ENCODE peak calls at places on chromosomes 6 and 20, in six cellular contexts. X is colonic mucosa, N is dorsolateral prefrontal cortex, I is IMR-90, H is kidney epithelial cell, C is ovary. A is an unnamed sample.
A peak's percentile ranks its signal among the peaks of the same experiment; 100 is the strongest.

GRCh38 chr6:32685603-32686002 is 19.1 kb upstream of the HLA-DQB1 start:
- DNase-seq in H (no peak), C (no peak), X (no peak), I (peak; percentile 39), N (no peak), A (no peak)

GRCh38 chr6:4102687-4103244 is 23.8 kb upstream of the FAM217A start:
- DNase-seq in N (no peak), C (no peak), H (no peak), X (peak; percentile 49), I (no peak), A (peak; percentile 43)

GRCh38 chr6:74455786-74456185 is 750.1 kb downstream of the COL12A1 start:
- DNase-seq in C (no peak), I (no peak), X (no peak), H (no peak), N (no peak), A (no peak)

GRCh38 chr6:32095338-32096086 is 13.6 kb downstream of the TNXB start:
- DNase-seq in N (no peak), I (no peak), C (no peak), H (no peak), X (no peak), A (no peak)

GRCh38 chr6:169022079-169022478 is 231.6 kb downstream of the THBS2 start:
- DNase-seq in I (no peak), X (no peak), H (no peak), N (no peak), C (no peak), A (no peak)

GRCh38 chr20:25083141-25083772 is 1.3 kb upstream of the VSX1 start:
- DNase-seq in N (no peak), H (no peak), C (no peak), I (no peak), X (no peak), A (no peak)

GRCh38 chr6:4459032-4459431 is 317.2 kb upstream of the CDYL start:
- DNase-seq in N (no peak), H (peak; percentile 52), C (no peak), X (no peak), I (peak; percentile 94), A (peak; percentile 46)

GRCh38 chr20:47568019-47568418 is 66.3 kb downstream of the NCOA3 start:
- DNase-seq in X (peak; percentile 57), I (peak; percentile 90), H (peak; percentile 51), C (no peak), N (no peak), A (peak; percentile 68)

GRCh38 chr6:133724726-133725125 is 164.2 kb upstream of the TCF21 start:
- DNase-seq in X (no peak), C (no peak), H (no peak), N (no peak), I (peak; percentile 69), A (no peak)

GRCh38 chr20:56373942-56374341 is 15.2 kb downstream of the FAM210B start:
- DNase-seq in H (peak; percentile 73), X (no peak), C (no peak), N (no peak), I (peak; percentile 98), A (peak; percentile 75)

GRCh38 chr6:105886812-105887513 is 199.2 kb upstream of the PRDM1 start:
- DNase-seq in X (no peak), C (no peak), N (no peak), H (no peak), I (no peak), A (no peak)

GRCh38 chr20:46701556-46701955 is 7.9 kb upstream of the SLC2A10 start:
- DNase-seq in H (no peak), X (no peak), N (no peak), I (no peak), C (no peak), A (no peak)

GRCh38 chr6:39685486-39685826 is 39.8 kb downstream of the KIF6 start:
- DNase-seq in H (no peak), X (no peak), C (no peak), N (no peak), I (no peak), A (no peak)

GRCh38 chr6:11921017-11921438 is 91.1 kb upstream of the HIVEP1 start:
- DNase-seq in H (peak; percentile 71), N (no peak), C (no peak), I (peak; percentile 95), X (peak; percentile 64), A (peak; percentile 77)

GRCh38 chr6:125781307-125781868 is 9.4 kb upstream of the NCOA7 start:
- DNase-seq in N (no peak), C (no peak), H (no peak), I (peak; percentile 47), X (no peak), A (no peak)

GRCh38 chr6:5287205-5287965 is 26.1 kb downstream of the FARS2 start:
- DNase-seq in I (peak; percentile 88), H (peak; percentile 42), C (no peak), X (no peak), N (no peak), A (no peak)

GRCh38 chr20:40993794-40994540 is 34.7 kb upstream of the TOP1 start:
- DNase-seq in H (no peak), X (no peak), I (peak; percentile 57), N (no peak), C (no peak), A (no peak)

GRCh38 chr6:34315780-34316179 is 67.0 kb upstream of the SMIM29 start:
- DNase-seq in N (no peak), X (no peak), C (no peak), H (no peak), I (no peak), A (no peak)

GRCh38 chr20:646107-646867 is 6.7 kb downstream of the SRXN1 start:
- DNase-seq in I (no peak), N (no peak), X (no peak), H (no peak), C (no peak), A (no peak)

GRCh38 chr6:116246089-116246488 is 7.8 kb downstream of the TSPYL4 start:
- DNase-seq in H (no peak), C (no peak), I (peak; percentile 87), X (no peak), N (no peak), A (no peak)

GRCh38 chr20:6492396-6493055 is 275.0 kb upstream of the BMP2 start:
- DNase-seq in H (peak; percentile 41), N (no peak), I (peak; percentile 25), X (peak; percentile 25), C (no peak), A (no peak)

GRCh38 chr6:45436544-45437440 is 59.1 kb upstream of the SUPT3H start:
- DNase-seq in C (no peak), X (no peak), I (peak; percentile 89), H (no peak), N (no peak), A (no peak)

GRCh38 chr6:68343901-68344300 is 291.2 kb upstream of the ADGRB3 start:
- DNase-seq in C (no peak), N (no peak), I (peak; percentile 0), H (no peak), X (no peak), A (peak; percentile 17)

GRCh38 chr6:24935753-24936152 is at the start of gene RIPOR2:
- DNase-seq in C (no peak), X (no peak), H (no peak), N (no peak), I (no peak), A (no peak)

GRCh38 chr6:127811939-127812338 is 88.9 kb downstream of the THEMIS start:
- DNase-seq in C (no peak), I (no peak), N (no peak), X (no peak), H (no peak), A (no peak)

GRCh38 chr6:26043389-26044139 is 43.7 kb upstream of the HFE start:
- DNase-seq in I (peak; percentile 99), X (peak; percentile 84), H (peak; percentile 92), C (peak; percentile 79), N (no peak), A (peak; percentile 95)

GRCh38 chr6:138592698-138593097 is 93.4 kb upstream of the NHSL1 start:
- DNase-seq in I (no peak), X (no peak), N (no peak), H (no peak), C (no peak), A (no peak)

GRCh38 chr6:1604991-1605821 is 4.5 kb upstream of the FOXC1 start:
- DNase-seq in H (no peak), I (no peak), X (no peak), N (no peak), C (no peak), A (no peak)
- H3K4me3 ChIP-seq in H (peak overlapping the region; percentile 38), I (no peak overlapping the region), X (peak overlapping the region; percentile 48), N (peak overlapping the region; percentile 53), C (peak overlapping the region; percentile 19), A (no peak overlapping the region)

GRCh38 chr20:44204832-44205215 is 5.7 kb downstream of the OSER1 start:
- DNase-seq in I (no peak), X (no peak), C (no peak), H (no peak), N (no peak), A (no peak)

GRCh38 chr20:44206132-44206531 is 4.4 kb downstream of the OSER1 start:
- DNase-seq in H (no peak), N (no peak), I (no peak), C (no peak), X (no peak), A (no peak)

GRCh38 chr20:44208770-44209169 is 1.8 kb downstream of the OSER1 start:
- DNase-seq in H (no peak), I (peak; percentile 66), X (no peak), C (no peak), N (no peak), A (no peak)

GRCh38 chr20:44208165-44208564 is 2.4 kb downstream of the OSER1 start:
- DNase-seq in C (no peak), X (no peak), H (no peak), N (no peak), I (no peak), A (no peak)

GRCh38 chr20:44207066-44207723 is 3.4 kb downstream of the OSER1 start:
- DNase-seq in I (peak; percentile 35), X (no peak), C (no peak), H (no peak), N (no peak), A (no peak)
- H3K4me3 ChIP-seq in I (no peak overlapping the region), X (no peak overlapping the region), C (no peak overlapping the region), H (no peak overlapping the region), N (no peak overlapping the region), A (no peak overlapping the region)

GRCh38 chr6:79231101-79231500 is 3.4 kb downstream of the HMGN3 start:
- DNase-seq in I (no peak), N (no peak), H (no peak), X (no peak), C (no peak), A (no peak)

GRCh38 chr6:79233611-79234149 is 802 bp downstream of the HMGN3 start:
- DNase-seq in X (peak; percentile 88), C (peak; percentile 86), H (peak; percentile 54), I (peak; percentile 82), N (peak; percentile 78), A (peak; percentile 61)

GRCh38 chr6:79230149-79230548 is 4.3 kb downstream of the HMGN3 start:
- DNase-seq in X (no peak), N (no peak), H (no peak), I (no peak), C (no peak), A (no peak)

GRCh38 chr6:79234150-79235022 is at the start of gene HMGN3:
- DNase-seq in C (peak; percentile 97), X (peak; percentile 95), N (peak; percentile 97), H (peak; percentile 63), I (peak; percentile 91), A (peak; percentile 78)

GRCh38 chr6:79232696-79233462 is 1.6 kb downstream of the HMGN3 start:
- DNase-seq in C (no peak), I (no peak), H (no peak), N (no peak), X (no peak), A (no peak)
- H3K4me3 ChIP-seq in C (peak overlapping the region; percentile 86), I (peak overlapping the region; percentile 85), H (peak overlapping the region; percentile 78), N (peak overlapping the region; percentile 74), X (peak overlapping the region; percentile 63), A (peak overlapping the region; percentile 95)

GRCh38 chr20:50286174-50286511 is 95.5 kb downstream of the CEBPB start:
- DNase-seq in I (no peak), N (no peak), C (no peak), H (no peak), X (no peak), A (no peak)
- H3K4me3 ChIP-seq in I (no peak overlapping the region), N (no peak overlapping the region), C (no peak overlapping the region), H (no peak overlapping the region), X (no peak overlapping the region), A (no peak overlapping the region)

A was measured in retinal pigment epithelial cell.